ENCODE peak calls at places on chromosomes 13 and 19, in six cellular contexts. One of them, this sample, is unnamed. For H3K27me3, the result is how much of the 10 kb centered on the place peaks cover.

GRCh38 chr13:114132419-114133121 is at the start of gene RASA3:
- DNase-seq in lower lobe of right lung: peak
- DNase-seq in Peyer's patch: peak
- DNase-seq in heart right ventricle: peak
- DNase-seq in effector memory CD4-positive, alpha-beta T cell: peak
- DNase-seq in HAP-1: peak
- DNase-seq in this sample: peak

GRCh38 chr19:50311723-50312635 is 17.2 kb downstream of the KCNC3 start:
- DNase-seq in lower lobe of right lung: no peak
- DNase-seq in Peyer's patch: no peak
- DNase-seq in heart right ventricle: no peak
- DNase-seq in effector memory CD4-positive, alpha-beta T cell: no peak
- DNase-seq in HAP-1: no peak
- DNase-seq in this sample: no peak

GRCh38 chr13:94673841-94674240 is 38.5 kb downstream of the SOX21 start:
- DNase-seq in lower lobe of right lung: no peak
- DNase-seq in Peyer's patch: no peak
- DNase-seq in heart right ventricle: no peak
- DNase-seq in effector memory CD4-positive, alpha-beta T cell: no peak
- DNase-seq in HAP-1: peak
- DNase-seq in this sample: no peak

GRCh38 chr19:35592226-35592625 is 6.3 kb downstream of the PMIS2 start:
- DNase-seq in lower lobe of right lung: no peak
- DNase-seq in Peyer's patch: no peak
- DNase-seq in heart right ventricle: no peak
- DNase-seq in effector memory CD4-positive, alpha-beta T cell: no peak
- DNase-seq in HAP-1: peak
- DNase-seq in this sample: no peak

GRCh38 chr19:20858861-20859260 is 64.2 kb upstream of the ZNF85 start:
- DNase-seq in lower lobe of right lung: no peak
- DNase-seq in Peyer's patch: no peak
- DNase-seq in heart right ventricle: no peak
- DNase-seq in effector memory CD4-positive, alpha-beta T cell: no peak
- DNase-seq in HAP-1: no peak
- DNase-seq in this sample: no peak

GRCh38 chr19:55486971-55487883 is 1.0 kb upstream of the SSC5D start:
- DNase-seq in lower lobe of right lung: no peak
- DNase-seq in Peyer's patch: no peak
- DNase-seq in heart right ventricle: peak
- DNase-seq in effector memory CD4-positive, alpha-beta T cell: no peak
- DNase-seq in HAP-1: no peak
- DNase-seq in this sample: no peak

GRCh38 chr13:113049521-113049941 is 56.1 kb upstream of the F7 start:
- DNase-seq in lower lobe of right lung: peak
- DNase-seq in Peyer's patch: no peak
- DNase-seq in heart right ventricle: no peak
- DNase-seq in effector memory CD4-positive, alpha-beta T cell: no peak
- DNase-seq in HAP-1: no peak
- DNase-seq in this sample: no peak

GRCh38 chr19:5624741-5625140 is 1.9 kb downstream of the SAFB start:
- DNase-seq in lower lobe of right lung: no peak
- DNase-seq in Peyer's patch: peak
- DNase-seq in heart right ventricle: no peak
- DNase-seq in effector memory CD4-positive, alpha-beta T cell: no peak
- DNase-seq in HAP-1: no peak
- DNase-seq in this sample: no peak

GRCh38 chr13:39463611-39464010 is 139.4 kb downstream of the LHFPL6 start:
- DNase-seq in lower lobe of right lung: no peak
- DNase-seq in Peyer's patch: no peak
- DNase-seq in heart right ventricle: no peak
- DNase-seq in effector memory CD4-positive, alpha-beta T cell: no peak
- DNase-seq in HAP-1: no peak
- DNase-seq in this sample: no peak

GRCh38 chr19:8526345-8527062 is 12.5 kb upstream of the ZNF414 start:
- DNase-seq in lower lobe of right lung: peak
- DNase-seq in Peyer's patch: peak
- DNase-seq in heart right ventricle: peak
- DNase-seq in effector memory CD4-positive, alpha-beta T cell: no peak
- DNase-seq in HAP-1: no peak
- DNase-seq in this sample: no peak

GRCh38 chr19:15081911-15082310 is at the start of gene OR1I1:
- DNase-seq in lower lobe of right lung: no peak
- DNase-seq in Peyer's patch: no peak
- DNase-seq in heart right ventricle: no peak
- DNase-seq in effector memory CD4-positive, alpha-beta T cell: no peak
- DNase-seq in HAP-1: no peak
- DNase-seq in this sample: no peak
- H3K4me3 ChIP-seq in lower lobe of right lung: no peak
- H3K4me3 ChIP-seq in Peyer's patch: no peak
- H3K4me3 ChIP-seq in heart right ventricle: no peak
- H3K4me3 ChIP-seq in effector memory CD4-positive, alpha-beta T cell: no peak
- H3K4me3 ChIP-seq in HAP-1: no peak
- H3K4me3 ChIP-seq in this sample: no peak

GRCh38 chr13:77466757-77467156 is 68.7 kb upstream of the SCEL start:
- DNase-seq in lower lobe of right lung: no peak
- DNase-seq in Peyer's patch: no peak
- DNase-seq in heart right ventricle: no peak
- DNase-seq in effector memory CD4-positive, alpha-beta T cell: no peak
- DNase-seq in HAP-1: no peak
- DNase-seq in this sample: no peak

GRCh38 chr13:77460195-77460594 is 75.3 kb upstream of the SCEL start:
- DNase-seq in lower lobe of right lung: peak
- DNase-seq in Peyer's patch: peak
- DNase-seq in heart right ventricle: no peak
- DNase-seq in effector memory CD4-positive, alpha-beta T cell: no peak
- DNase-seq in HAP-1: no peak
- DNase-seq in this sample: no peak

GRCh38 chr13:77470986-77471385 is 64.5 kb upstream of the SCEL start:
- DNase-seq in lower lobe of right lung: no peak
- DNase-seq in Peyer's patch: no peak
- DNase-seq in heart right ventricle: no peak
- DNase-seq in effector memory CD4-positive, alpha-beta T cell: no peak
- DNase-seq in HAP-1: no peak
- DNase-seq in this sample: no peak

GRCh38 chr13:77465595-77466195 is 69.8 kb upstream of the SCEL start:
- DNase-seq in lower lobe of right lung: no peak
- DNase-seq in Peyer's patch: no peak
- DNase-seq in heart right ventricle: no peak
- DNase-seq in effector memory CD4-positive, alpha-beta T cell: no peak
- DNase-seq in HAP-1: no peak
- DNase-seq in this sample: no peak
- H3K27me3 ChIP-seq in lower lobe of right lung: under half
- H3K27me3 ChIP-seq in Peyer's patch: under half
- H3K27me3 ChIP-seq in heart right ventricle: under half
- H3K27me3 ChIP-seq in effector memory CD4-positive, alpha-beta T cell: under half
- H3K27me3 ChIP-seq in HAP-1: under half
- H3K27me3 ChIP-seq in this sample: under half

GRCh38 chr19:3722443-3723109 is 14.4 kb downstream of the TJP3 start:
- DNase-seq in lower lobe of right lung: peak
- DNase-seq in Peyer's patch: peak
- DNase-seq in heart right ventricle: no peak
- DNase-seq in effector memory CD4-positive, alpha-beta T cell: no peak
- DNase-seq in HAP-1: peak
- DNase-seq in this sample: no peak

GRCh38 chr19:3721900-3722442 is 13.8 kb downstream of the TJP3 start:
- DNase-seq in lower lobe of right lung: no peak
- DNase-seq in Peyer's patch: no peak
- DNase-seq in heart right ventricle: no peak
- DNase-seq in effector memory CD4-positive, alpha-beta T cell: no peak
- DNase-seq in HAP-1: no peak
- DNase-seq in this sample: no peak

GRCh38 chr19:3720533-3720917 is 12.3 kb downstream of the TJP3 start:
- DNase-seq in lower lobe of right lung: no peak
- DNase-seq in Peyer's patch: peak
- DNase-seq in heart right ventricle: no peak
- DNase-seq in effector memory CD4-positive, alpha-beta T cell: no peak
- DNase-seq in HAP-1: no peak
- DNase-seq in this sample: no peak

GRCh38 chr19:3719868-3720532 is 11.8 kb downstream of the TJP3 start:
- DNase-seq in lower lobe of right lung: no peak
- DNase-seq in Peyer's patch: no peak
- DNase-seq in heart right ventricle: no peak
- DNase-seq in effector memory CD4-positive, alpha-beta T cell: no peak
- DNase-seq in HAP-1: no peak
- DNase-seq in this sample: no peak

DNA sequence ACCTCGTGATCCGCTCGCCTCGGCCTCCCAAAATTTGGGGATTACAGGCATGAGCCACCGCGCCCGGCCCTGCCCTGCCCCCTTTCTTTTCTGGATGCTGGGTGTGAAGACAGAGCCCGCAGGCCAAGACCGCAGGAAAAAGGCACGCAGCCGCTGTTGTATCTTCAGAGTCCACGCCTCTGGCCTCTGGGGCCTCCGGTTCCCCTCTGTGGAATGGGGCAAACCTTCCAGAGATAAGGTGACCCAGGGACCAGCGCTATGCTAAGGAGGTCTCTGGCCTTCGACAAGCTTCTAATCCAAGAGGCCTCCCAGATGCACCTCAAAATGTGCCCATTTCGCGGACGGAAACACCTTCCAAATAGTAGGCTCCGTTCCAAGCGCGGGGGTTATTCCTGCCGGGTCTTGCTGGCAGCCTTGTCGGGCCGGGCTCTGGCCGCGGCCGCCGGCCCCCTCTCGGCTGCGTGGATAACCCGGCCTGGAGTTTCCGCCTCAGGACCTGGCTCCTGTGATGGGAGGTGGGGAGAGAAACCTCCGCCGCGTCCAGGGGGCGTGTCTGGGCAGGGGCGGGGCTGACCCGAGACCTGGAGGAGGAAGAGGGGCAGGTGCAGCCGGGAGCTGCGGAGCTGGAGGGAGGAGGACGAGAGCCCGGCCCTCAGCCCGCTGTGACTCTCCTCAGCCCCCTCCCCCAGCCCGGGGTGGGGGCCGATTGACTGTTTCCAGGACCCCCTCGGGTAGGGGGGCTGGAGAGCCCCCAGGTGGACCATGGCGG is 13.1 kb downstream of the TJP3 start:
- DNase-seq in lower lobe of right lung: peak
- DNase-seq in Peyer's patch: peak
- DNase-seq in heart right ventricle: peak
- DNase-seq in effector memory CD4-positive, alpha-beta T cell: peak
- DNase-seq in HAP-1: peak
- DNase-seq in this sample: peak
- H3K4me3 ChIP-seq in lower lobe of right lung: peak
- H3K4me3 ChIP-seq in Peyer's patch: peak
- H3K4me3 ChIP-seq in heart right ventricle: no peak
- H3K4me3 ChIP-seq in effector memory CD4-positive, alpha-beta T cell: peak
- H3K4me3 ChIP-seq in HAP-1: peak
- H3K4me3 ChIP-seq in this sample: no peak

GRCh38 chr19:13087295-13087694 is 15.4 kb downstream of the LYL1 start:
- DNase-seq in lower lobe of right lung: no peak
- DNase-seq in Peyer's patch: no peak
- DNase-seq in heart right ventricle: no peak
- DNase-seq in effector memory CD4-positive, alpha-beta T cell: no peak
- DNase-seq in HAP-1: no peak
- DNase-seq in this sample: no peak
- H3K27me3 ChIP-seq in lower lobe of right lung: under half
- H3K27me3 ChIP-seq in Peyer's patch: under half
- H3K27me3 ChIP-seq in heart right ventricle: under half
- H3K27me3 ChIP-seq in effector memory CD4-positive, alpha-beta T cell: under half
- H3K27me3 ChIP-seq in HAP-1: under half
- H3K27me3 ChIP-seq in this sample: under half

DNA sequence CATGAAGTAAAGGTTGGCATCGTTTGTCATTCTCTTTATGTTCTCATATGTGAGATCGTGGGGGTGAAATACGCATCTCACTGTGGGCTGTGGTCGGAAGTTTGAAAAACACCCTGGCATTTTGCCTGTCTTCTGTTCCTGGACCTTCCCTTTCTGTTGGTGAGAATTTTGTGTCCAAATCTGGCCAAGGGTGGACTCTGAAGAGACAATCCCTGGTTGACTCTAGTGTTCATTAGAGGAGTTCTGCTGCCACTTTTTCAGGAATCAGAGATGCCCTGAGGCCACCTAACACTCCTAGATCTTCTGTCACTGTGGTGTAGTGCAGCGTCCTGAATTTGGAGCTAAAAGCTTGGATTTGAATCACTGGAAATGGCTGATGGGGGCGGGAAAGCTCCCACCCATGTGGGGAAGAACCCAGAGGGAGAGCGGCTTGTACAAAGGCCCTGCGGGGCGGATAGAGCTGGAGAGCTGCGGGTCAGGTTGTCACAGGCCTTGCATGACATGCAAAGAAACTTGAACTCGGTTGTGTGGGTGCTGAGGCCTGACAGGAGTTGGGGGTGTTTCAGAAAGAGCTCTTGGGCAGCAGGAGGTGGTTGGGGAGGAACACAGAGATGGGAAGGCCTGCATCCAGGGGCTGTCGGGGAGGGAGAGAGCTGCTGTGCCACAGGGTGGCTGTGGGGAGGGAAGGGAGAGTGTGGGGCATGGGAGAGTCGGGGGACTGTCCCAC is 11.1 kb upstream of the SPATA13 start:
- DNase-seq in lower lobe of right lung: no peak
- DNase-seq in Peyer's patch: no peak
- DNase-seq in heart right ventricle: no peak
- DNase-seq in effector memory CD4-positive, alpha-beta T cell: no peak
- DNase-seq in HAP-1: no peak
- DNase-seq in this sample: no peak
- H3K4me3 ChIP-seq in lower lobe of right lung: no peak
- H3K4me3 ChIP-seq in Peyer's patch: no peak
- H3K4me3 ChIP-seq in heart right ventricle: no peak
- H3K4me3 ChIP-seq in effector memory CD4-positive, alpha-beta T cell: no peak
- H3K4me3 ChIP-seq in HAP-1: no peak
- H3K4me3 ChIP-seq in this sample: no peak